ENCODE peak calls at places on chromosomes 4 and X, in five cellular contexts. A is tibial artery, J is pancreas, E is Peyer's patch, R is right atrium auricular region. D is an unnamed sample. For H3K4me1, the result is how much of the 10 kb centered on the place peaks cover.

GRCh38 chr4:127870688-127871087 is 10.0 kb upstream of the PLK4 start:
- DNase-seq in A (no peak), J (no peak), E (no peak), R (no peak), D (no peak)

GRCh38 chr4:48122756-48123155 is 11.3 kb downstream of the TXK start:
- DNase-seq in A (no peak), J (no peak), E (no peak), R (no peak), D (no peak)

GRCh38 chrX:9374537-9374936 is 90.3 kb upstream of the TBL1X start:
- DNase-seq in A (no peak), J (no peak), E (peak), R (no peak), D (peak)

GRCh38 chr4:2850966-2851782 is 7.5 kb downstream of the ADD1 start:
- DNase-seq in A (no peak), J (no peak), E (no peak), R (no peak), D (no peak)

GRCh38 chr4:183658362-183659028 is 490 bp downstream of the RWDD4 start:
- DNase-seq in A (no peak), J (no peak), E (peak), R (no peak), D (peak)

GRCh38 chr4:181143241-181143854 is 1099.9 kb upstream of the TENM3 start:
- DNase-seq in A (peak), J (peak), E (peak), R (peak), D (peak)

GRCh38 chrX:152810403-152810802 is 20.2 kb downstream of the CETN2 start:
- DNase-seq in A (no peak), J (no peak), E (no peak), R (no peak), D (no peak)

GRCh38 chrX:56987741-56988140 is 7.6 kb downstream of the SPIN3 start:
- DNase-seq in A (no peak), J (no peak), E (no peak), R (no peak), D (no peak)

GRCh38 chr4:3074078-3074845 is at the start of the genes HTT and HTT-AS:
- DNase-seq in A (peak), J (peak), E (peak), R (peak), D (peak)

GRCh38 chr4:20433101-20433705 is 181.5 kb downstream of the SLIT2 start:
- DNase-seq in A (no peak), J (no peak), E (peak), R (no peak), D (peak)

GRCh38 chr4:20432098-20432497 is 180.4 kb downstream of the SLIT2 start:
- DNase-seq in A (no peak), J (no peak), E (no peak), R (no peak), D (no peak)

GRCh38 chr4:20428410-20429160 is 176.9 kb downstream of the SLIT2 start:
- DNase-seq in A (no peak), J (no peak), E (no peak), R (no peak), D (no peak)

GRCh38 chr4:20430555-20430954 is 178.8 kb downstream of the SLIT2 start:
- DNase-seq in A (no peak), J (no peak), E (peak), R (no peak), D (no peak)

DNA sequence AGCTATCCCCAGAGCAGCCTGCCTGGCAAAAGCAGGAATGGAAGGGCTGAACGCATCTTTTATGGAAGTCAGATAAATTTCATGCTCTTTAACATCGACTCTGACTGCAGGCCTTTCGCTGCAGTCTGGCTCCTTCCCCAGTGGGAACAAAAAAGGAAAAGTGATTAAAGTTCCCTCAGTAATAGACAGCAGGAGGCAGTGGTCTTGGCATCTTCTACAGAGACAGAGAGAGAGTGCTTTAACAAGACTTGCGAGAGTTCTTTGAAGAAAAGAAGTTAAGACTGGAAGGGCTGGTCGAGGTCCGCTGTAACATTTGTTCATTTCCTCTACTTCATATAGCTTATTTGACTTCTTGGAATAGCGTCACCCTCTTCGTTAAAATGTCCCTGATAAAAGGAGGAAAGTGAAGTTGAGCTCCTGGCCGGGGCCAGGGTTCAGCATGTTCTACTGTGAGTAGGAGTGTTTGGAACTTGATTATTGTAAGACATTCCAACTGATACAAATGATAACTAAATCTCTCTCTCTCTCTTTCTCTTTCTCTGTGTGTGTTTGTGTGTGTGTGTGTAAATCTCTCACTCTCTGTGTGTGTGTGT is 179.8 kb downstream of the SLIT2 start:
- DNase-seq in A (no peak), J (no peak), E (peak), R (no peak), D (no peak)
- H3K4me3 ChIP-seq in A (no peak), J (no peak), E (no peak), R (peak), D (no peak)

GRCh38 chrX:150035531-150035930 is 97.2 kb upstream of the EOLA2 start:
- DNase-seq in A (no peak), J (no peak), E (no peak), R (no peak), D (no peak)
- H3K4me1 ChIP-seq in A (under half), J (under half), E (under half), R (under half), D (under half)

GRCh38 chr4:15142201-15142600 is 139.9 kb downstream of the CPEB2 start:
- DNase-seq in A (no peak), J (no peak), E (no peak), R (no peak), D (no peak)
- TF ChIP-seq CTCF in A (no peak), J (no peak), E (no peak), R (no peak), D (no peak)

GRCh38 chrX:53263597-53264094 is 17.7 kb downstream of the IQSEC2 start:
- DNase-seq in A (no peak), J (no peak), E (peak), R (no peak), D (no peak)
- H3K4me3 ChIP-seq in A (no peak), J (no peak), E (no peak), R (no peak), D (no peak)

D was measured in mucosa of descending colon.